ENCODE peak calls at places on chromosomes 12 and 14, in ten cellular contexts. One of them, this sample, is unnamed.

GRCh38 chr14:91127411-91127810 is 13.5 kb downstream of the DGLUCY start:
- DNase-seq in naive thymus-derived CD8-positive, alpha-beta T cell: no peak
- DNase-seq in activated T-helper 1 cell treated with anti-CD3 and anti-CD28 coated beads, Interleukin-12 subunit alpha, Interleukin-12 subunit beta, Interleukin-2, Interleukin-4 antibody, amounts not matched to agents 30 ng/mL and 10 ng/mL and 1 ng/mL, durations not matched to agents 14 hours and 24 hours and 36 hours: no peak
- DNase-seq in foreskin melanocyte: peak
- DNase-seq in activated CD4-positive, alpha-beta T cell treated with anti-CD3 and anti-CD28 coated beads for 48 hours: no peak
- DNase-seq in CD4-positive, CD25-positive, alpha-beta regulatory T cell: no peak
- DNase-seq in SK-N-DZ: no peak
- DNase-seq in RPMI7951: peak
- DNase-seq in K562: no peak
- DNase-seq in RWPE1: peak
- DNase-seq in this sample: no peak

GRCh38 chr14:22556990-22557623 is 31.9 kb downstream of the DAD1 start:
- DNase-seq in naive thymus-derived CD8-positive, alpha-beta T cell: peak
- DNase-seq in activated T-helper 1 cell treated with anti-CD3 and anti-CD28 coated beads, Interleukin-12 subunit alpha, Interleukin-12 subunit beta, Interleukin-2, Interleukin-4 antibody, amounts not matched to agents 30 ng/mL and 10 ng/mL and 1 ng/mL, durations not matched to agents 14 hours and 24 hours and 36 hours: peak
- DNase-seq in foreskin melanocyte: peak
- DNase-seq in activated CD4-positive, alpha-beta T cell treated with anti-CD3 and anti-CD28 coated beads for 48 hours: peak
- DNase-seq in CD4-positive, CD25-positive, alpha-beta regulatory T cell: peak
- DNase-seq in SK-N-DZ: peak
- DNase-seq in RPMI7951: peak
- DNase-seq in K562: peak
- DNase-seq in RWPE1: peak
- DNase-seq in this sample: peak

GRCh38 chr12:67747869-67748760 is 99.6 kb downstream of the DYRK2 start:
- DNase-seq in naive thymus-derived CD8-positive, alpha-beta T cell: no peak
- DNase-seq in activated T-helper 1 cell treated with anti-CD3 and anti-CD28 coated beads, Interleukin-12 subunit alpha, Interleukin-12 subunit beta, Interleukin-2, Interleukin-4 antibody, amounts not matched to agents 30 ng/mL and 10 ng/mL and 1 ng/mL, durations not matched to agents 14 hours and 24 hours and 36 hours: no peak
- DNase-seq in foreskin melanocyte: peak
- DNase-seq in activated CD4-positive, alpha-beta T cell treated with anti-CD3 and anti-CD28 coated beads for 48 hours: no peak
- DNase-seq in CD4-positive, CD25-positive, alpha-beta regulatory T cell: no peak
- DNase-seq in SK-N-DZ: no peak
- DNase-seq in RPMI7951: peak
- DNase-seq in K562: no peak
- DNase-seq in RWPE1: no peak
- DNase-seq in this sample: peak

GRCh38 chr14:79580908-79581307 is 630.4 kb downstream of the DIO2 start:
- DNase-seq in naive thymus-derived CD8-positive, alpha-beta T cell: no peak
- DNase-seq in activated T-helper 1 cell treated with anti-CD3 and anti-CD28 coated beads, Interleukin-12 subunit alpha, Interleukin-12 subunit beta, Interleukin-2, Interleukin-4 antibody, amounts not matched to agents 30 ng/mL and 10 ng/mL and 1 ng/mL, durations not matched to agents 14 hours and 24 hours and 36 hours: no peak
- DNase-seq in foreskin melanocyte: no peak
- DNase-seq in activated CD4-positive, alpha-beta T cell treated with anti-CD3 and anti-CD28 coated beads for 48 hours: no peak
- DNase-seq in CD4-positive, CD25-positive, alpha-beta regulatory T cell: no peak
- DNase-seq in SK-N-DZ: no peak
- DNase-seq in RPMI7951: no peak
- DNase-seq in K562: no peak
- DNase-seq in RWPE1: no peak
- DNase-seq in this sample: no peak

GRCh38 chr12:93111791-93112208 is 182.7 kb upstream of the EEA1 start:
- DNase-seq in naive thymus-derived CD8-positive, alpha-beta T cell: no peak
- DNase-seq in activated T-helper 1 cell treated with anti-CD3 and anti-CD28 coated beads, Interleukin-12 subunit alpha, Interleukin-12 subunit beta, Interleukin-2, Interleukin-4 antibody, amounts not matched to agents 30 ng/mL and 10 ng/mL and 1 ng/mL, durations not matched to agents 14 hours and 24 hours and 36 hours: no peak
- DNase-seq in foreskin melanocyte: no peak
- DNase-seq in activated CD4-positive, alpha-beta T cell treated with anti-CD3 and anti-CD28 coated beads for 48 hours: no peak
- DNase-seq in CD4-positive, CD25-positive, alpha-beta regulatory T cell: no peak
- DNase-seq in SK-N-DZ: no peak
- DNase-seq in RPMI7951: no peak
- DNase-seq in K562: no peak
- DNase-seq in RWPE1: no peak
- DNase-seq in this sample: no peak

GRCh38 chr14:77037886-77038511 is 9.5 kb upstream of the IRF2BPL start:
- DNase-seq in naive thymus-derived CD8-positive, alpha-beta T cell: no peak
- DNase-seq in activated T-helper 1 cell treated with anti-CD3 and anti-CD28 coated beads, Interleukin-12 subunit alpha, Interleukin-12 subunit beta, Interleukin-2, Interleukin-4 antibody, amounts not matched to agents 30 ng/mL and 10 ng/mL and 1 ng/mL, durations not matched to agents 14 hours and 24 hours and 36 hours: peak
- DNase-seq in foreskin melanocyte: no peak
- DNase-seq in activated CD4-positive, alpha-beta T cell treated with anti-CD3 and anti-CD28 coated beads for 48 hours: peak
- DNase-seq in CD4-positive, CD25-positive, alpha-beta regulatory T cell: no peak
- DNase-seq in SK-N-DZ: no peak
- DNase-seq in RPMI7951: peak
- DNase-seq in K562: no peak
- DNase-seq in RWPE1: no peak
- DNase-seq in this sample: peak

GRCh38 chr12:123289911-123290310 is 18.3 kb upstream of the CDK2AP1 start:
- DNase-seq in naive thymus-derived CD8-positive, alpha-beta T cell: no peak
- DNase-seq in activated T-helper 1 cell treated with anti-CD3 and anti-CD28 coated beads, Interleukin-12 subunit alpha, Interleukin-12 subunit beta, Interleukin-2, Interleukin-4 antibody, amounts not matched to agents 30 ng/mL and 10 ng/mL and 1 ng/mL, durations not matched to agents 14 hours and 24 hours and 36 hours: no peak
- DNase-seq in foreskin melanocyte: no peak
- DNase-seq in activated CD4-positive, alpha-beta T cell treated with anti-CD3 and anti-CD28 coated beads for 48 hours: no peak
- DNase-seq in CD4-positive, CD25-positive, alpha-beta regulatory T cell: no peak
- DNase-seq in SK-N-DZ: no peak
- DNase-seq in RPMI7951: no peak
- DNase-seq in K562: no peak
- DNase-seq in RWPE1: no peak
- DNase-seq in this sample: no peak

GRCh38 chr14:79356040-79356439 is 855.3 kb downstream of the DIO2 start:
- DNase-seq in naive thymus-derived CD8-positive, alpha-beta T cell: no peak
- DNase-seq in activated T-helper 1 cell treated with anti-CD3 and anti-CD28 coated beads, Interleukin-12 subunit alpha, Interleukin-12 subunit beta, Interleukin-2, Interleukin-4 antibody, amounts not matched to agents 30 ng/mL and 10 ng/mL and 1 ng/mL, durations not matched to agents 14 hours and 24 hours and 36 hours: no peak
- DNase-seq in foreskin melanocyte: no peak
- DNase-seq in activated CD4-positive, alpha-beta T cell treated with anti-CD3 and anti-CD28 coated beads for 48 hours: no peak
- DNase-seq in CD4-positive, CD25-positive, alpha-beta regulatory T cell: no peak
- DNase-seq in SK-N-DZ: no peak
- DNase-seq in RPMI7951: no peak
- DNase-seq in K562: no peak
- DNase-seq in RWPE1: no peak
- DNase-seq in this sample: no peak

GRCh38 chr12:54378791-54379400 is 5.6 kb downstream of the ZNF385A start:
- DNase-seq in naive thymus-derived CD8-positive, alpha-beta T cell: no peak
- DNase-seq in activated T-helper 1 cell treated with anti-CD3 and anti-CD28 coated beads, Interleukin-12 subunit alpha, Interleukin-12 subunit beta, Interleukin-2, Interleukin-4 antibody, amounts not matched to agents 30 ng/mL and 10 ng/mL and 1 ng/mL, durations not matched to agents 14 hours and 24 hours and 36 hours: peak
- DNase-seq in foreskin melanocyte: peak
- DNase-seq in activated CD4-positive, alpha-beta T cell treated with anti-CD3 and anti-CD28 coated beads for 48 hours: no peak
- DNase-seq in CD4-positive, CD25-positive, alpha-beta regulatory T cell: no peak
- DNase-seq in SK-N-DZ: peak
- DNase-seq in RPMI7951: peak
- DNase-seq in K562: peak
- DNase-seq in RWPE1: no peak
- DNase-seq in this sample: peak

GRCh38 chr12:104505095-104505819 is 48.5 kb downstream of the CHST11 start:
- DNase-seq in naive thymus-derived CD8-positive, alpha-beta T cell: no peak
- DNase-seq in activated T-helper 1 cell treated with anti-CD3 and anti-CD28 coated beads, Interleukin-12 subunit alpha, Interleukin-12 subunit beta, Interleukin-2, Interleukin-4 antibody, amounts not matched to agents 30 ng/mL and 10 ng/mL and 1 ng/mL, durations not matched to agents 14 hours and 24 hours and 36 hours: no peak
- DNase-seq in foreskin melanocyte: no peak
- DNase-seq in activated CD4-positive, alpha-beta T cell treated with anti-CD3 and anti-CD28 coated beads for 48 hours: no peak
- DNase-seq in CD4-positive, CD25-positive, alpha-beta regulatory T cell: no peak
- DNase-seq in SK-N-DZ: no peak
- DNase-seq in RPMI7951: no peak
- DNase-seq in K562: no peak
- DNase-seq in RWPE1: no peak
- DNase-seq in this sample: no peak

GRCh38 chr12:32993404-32993803 is 96.8 kb upstream of the PKP2 start:
- DNase-seq in naive thymus-derived CD8-positive, alpha-beta T cell: no peak
- DNase-seq in activated T-helper 1 cell treated with anti-CD3 and anti-CD28 coated beads, Interleukin-12 subunit alpha, Interleukin-12 subunit beta, Interleukin-2, Interleukin-4 antibody, amounts not matched to agents 30 ng/mL and 10 ng/mL and 1 ng/mL, durations not matched to agents 14 hours and 24 hours and 36 hours: no peak
- DNase-seq in foreskin melanocyte: no peak
- DNase-seq in activated CD4-positive, alpha-beta T cell treated with anti-CD3 and anti-CD28 coated beads for 48 hours: no peak
- DNase-seq in CD4-positive, CD25-positive, alpha-beta regulatory T cell: no peak
- DNase-seq in SK-N-DZ: no peak
- DNase-seq in RPMI7951: no peak
- DNase-seq in K562: no peak
- DNase-seq in RWPE1: no peak
- DNase-seq in this sample: no peak

GRCh38 chr12:25970916-25971674 is 12.6 kb downstream of the RASSF8 start:
- DNase-seq in naive thymus-derived CD8-positive, alpha-beta T cell: no peak
- DNase-seq in activated T-helper 1 cell treated with anti-CD3 and anti-CD28 coated beads, Interleukin-12 subunit alpha, Interleukin-12 subunit beta, Interleukin-2, Interleukin-4 antibody, amounts not matched to agents 30 ng/mL and 10 ng/mL and 1 ng/mL, durations not matched to agents 14 hours and 24 hours and 36 hours: no peak
- DNase-seq in foreskin melanocyte: no peak
- DNase-seq in activated CD4-positive, alpha-beta T cell treated with anti-CD3 and anti-CD28 coated beads for 48 hours: no peak
- DNase-seq in CD4-positive, CD25-positive, alpha-beta regulatory T cell: no peak
- DNase-seq in SK-N-DZ: no peak
- DNase-seq in RPMI7951: no peak
- DNase-seq in K562: no peak
- DNase-seq in RWPE1: no peak
- DNase-seq in this sample: no peak

GRCh38 chr12:96257550-96258392 is 63.6 kb downstream of the ELK3 start:
- DNase-seq in naive thymus-derived CD8-positive, alpha-beta T cell: no peak
- DNase-seq in activated T-helper 1 cell treated with anti-CD3 and anti-CD28 coated beads, Interleukin-12 subunit alpha, Interleukin-12 subunit beta, Interleukin-2, Interleukin-4 antibody, amounts not matched to agents 30 ng/mL and 10 ng/mL and 1 ng/mL, durations not matched to agents 14 hours and 24 hours and 36 hours: no peak
- DNase-seq in foreskin melanocyte: no peak
- DNase-seq in activated CD4-positive, alpha-beta T cell treated with anti-CD3 and anti-CD28 coated beads for 48 hours: no peak
- DNase-seq in CD4-positive, CD25-positive, alpha-beta regulatory T cell: no peak
- DNase-seq in SK-N-DZ: no peak
- DNase-seq in RPMI7951: no peak
- DNase-seq in K562: no peak
- DNase-seq in RWPE1: no peak
- DNase-seq in this sample: no peak

GRCh38 chr14:64114166-64114565 is 180.0 kb downstream of the ESR2 start:
- DNase-seq in naive thymus-derived CD8-positive, alpha-beta T cell: no peak
- DNase-seq in activated T-helper 1 cell treated with anti-CD3 and anti-CD28 coated beads, Interleukin-12 subunit alpha, Interleukin-12 subunit beta, Interleukin-2, Interleukin-4 antibody, amounts not matched to agents 30 ng/mL and 10 ng/mL and 1 ng/mL, durations not matched to agents 14 hours and 24 hours and 36 hours: no peak
- DNase-seq in foreskin melanocyte: no peak
- DNase-seq in activated CD4-positive, alpha-beta T cell treated with anti-CD3 and anti-CD28 coated beads for 48 hours: no peak
- DNase-seq in CD4-positive, CD25-positive, alpha-beta regulatory T cell: no peak
- DNase-seq in SK-N-DZ: no peak
- DNase-seq in RPMI7951: no peak
- DNase-seq in K562: no peak
- DNase-seq in RWPE1: no peak
- DNase-seq in this sample: no peak

GRCh38 chr12:57148469-57149308 is 1.3 kb upstream of the LRP1-AS start:
- DNase-seq in naive thymus-derived CD8-positive, alpha-beta T cell: no peak
- DNase-seq in activated T-helper 1 cell treated with anti-CD3 and anti-CD28 coated beads, Interleukin-12 subunit alpha, Interleukin-12 subunit beta, Interleukin-2, Interleukin-4 antibody, amounts not matched to agents 30 ng/mL and 10 ng/mL and 1 ng/mL, durations not matched to agents 14 hours and 24 hours and 36 hours: no peak
- DNase-seq in foreskin melanocyte: no peak
- DNase-seq in activated CD4-positive, alpha-beta T cell treated with anti-CD3 and anti-CD28 coated beads for 48 hours: no peak
- DNase-seq in CD4-positive, CD25-positive, alpha-beta regulatory T cell: no peak
- DNase-seq in SK-N-DZ: no peak
- DNase-seq in RPMI7951: peak
- DNase-seq in K562: no peak
- DNase-seq in RWPE1: no peak
- DNase-seq in this sample: peak

GRCh38 chr12:66187822-66188221 is 1.2 kb upstream of the IRAK3 start:
- DNase-seq in naive thymus-derived CD8-positive, alpha-beta T cell: no peak
- DNase-seq in activated T-helper 1 cell treated with anti-CD3 and anti-CD28 coated beads, Interleukin-12 subunit alpha, Interleukin-12 subunit beta, Interleukin-2, Interleukin-4 antibody, amounts not matched to agents 30 ng/mL and 10 ng/mL and 1 ng/mL, durations not matched to agents 14 hours and 24 hours and 36 hours: no peak
- DNase-seq in foreskin melanocyte: no peak
- DNase-seq in activated CD4-positive, alpha-beta T cell treated with anti-CD3 and anti-CD28 coated beads for 48 hours: no peak
- DNase-seq in CD4-positive, CD25-positive, alpha-beta regulatory T cell: no peak
- DNase-seq in SK-N-DZ: no peak
- DNase-seq in RPMI7951: no peak
- DNase-seq in K562: no peak
- DNase-seq in RWPE1: no peak
- DNase-seq in this sample: no peak

GRCh38 chr14:95388699-95389098 is 69.0 kb upstream of the CLMN start:
- DNase-seq in naive thymus-derived CD8-positive, alpha-beta T cell: no peak
- DNase-seq in activated T-helper 1 cell treated with anti-CD3 and anti-CD28 coated beads, Interleukin-12 subunit alpha, Interleukin-12 subunit beta, Interleukin-2, Interleukin-4 antibody, amounts not matched to agents 30 ng/mL and 10 ng/mL and 1 ng/mL, durations not matched to agents 14 hours and 24 hours and 36 hours: no peak
- DNase-seq in foreskin melanocyte: no peak
- DNase-seq in activated CD4-positive, alpha-beta T cell treated with anti-CD3 and anti-CD28 coated beads for 48 hours: no peak
- DNase-seq in CD4-positive, CD25-positive, alpha-beta regulatory T cell: no peak
- DNase-seq in SK-N-DZ: no peak
- DNase-seq in RPMI7951: no peak
- DNase-seq in K562: no peak
- DNase-seq in RWPE1: no peak
- DNase-seq in this sample: no peak

GRCh38 chr14:34766611-34767010 is 52.2 kb upstream of the CFL2 start:
- DNase-seq in naive thymus-derived CD8-positive, alpha-beta T cell: no peak
- DNase-seq in activated T-helper 1 cell treated with anti-CD3 and anti-CD28 coated beads, Interleukin-12 subunit alpha, Interleukin-12 subunit beta, Interleukin-2, Interleukin-4 antibody, amounts not matched to agents 30 ng/mL and 10 ng/mL and 1 ng/mL, durations not matched to agents 14 hours and 24 hours and 36 hours: no peak
- DNase-seq in foreskin melanocyte: no peak
- DNase-seq in activated CD4-positive, alpha-beta T cell treated with anti-CD3 and anti-CD28 coated beads for 48 hours: no peak
- DNase-seq in CD4-positive, CD25-positive, alpha-beta regulatory T cell: no peak
- DNase-seq in SK-N-DZ: no peak
- DNase-seq in RPMI7951: no peak
- DNase-seq in K562: no peak
- DNase-seq in RWPE1: no peak
- DNase-seq in this sample: no peak

GRCh38 chr14:102180248-102180998 is 40.7 kb downstream of the WDR20 start:
- DNase-seq in naive thymus-derived CD8-positive, alpha-beta T cell: no peak
- DNase-seq in activated T-helper 1 cell treated with anti-CD3 and anti-CD28 coated beads, Interleukin-12 subunit alpha, Interleukin-12 subunit beta, Interleukin-2, Interleukin-4 antibody, amounts not matched to agents 30 ng/mL and 10 ng/mL and 1 ng/mL, durations not matched to agents 14 hours and 24 hours and 36 hours: no peak
- DNase-seq in foreskin melanocyte: no peak
- DNase-seq in activated CD4-positive, alpha-beta T cell treated with anti-CD3 and anti-CD28 coated beads for 48 hours: no peak
- DNase-seq in CD4-positive, CD25-positive, alpha-beta regulatory T cell: no peak
- DNase-seq in SK-N-DZ: no peak
- DNase-seq in RPMI7951: no peak
- DNase-seq in K562: no peak
- DNase-seq in RWPE1: no peak
- DNase-seq in this sample: no peak

GRCh38 chr14:104102282-104102914 is 16.9 kb downstream of the ASPG start:
- DNase-seq in naive thymus-derived CD8-positive, alpha-beta T cell: no peak
- DNase-seq in activated T-helper 1 cell treated with anti-CD3 and anti-CD28 coated beads, Interleukin-12 subunit alpha, Interleukin-12 subunit beta, Interleukin-2, Interleukin-4 antibody, amounts not matched to agents 30 ng/mL and 10 ng/mL and 1 ng/mL, durations not matched to agents 14 hours and 24 hours and 36 hours: no peak
- DNase-seq in foreskin melanocyte: no peak
- DNase-seq in activated CD4-positive, alpha-beta T cell treated with anti-CD3 and anti-CD28 coated beads for 48 hours: no peak
- DNase-seq in CD4-positive, CD25-positive, alpha-beta regulatory T cell: no peak
- DNase-seq in SK-N-DZ: no peak
- DNase-seq in RPMI7951: no peak
- DNase-seq in K562: no peak
- DNase-seq in RWPE1: no peak
- DNase-seq in this sample: no peak

GRCh38 chr12:110104188-110104969 is 19.8 kb upstream of the IFT81 start:
- DNase-seq in naive thymus-derived CD8-positive, alpha-beta T cell: no peak
- DNase-seq in activated T-helper 1 cell treated with anti-CD3 and anti-CD28 coated beads, Interleukin-12 subunit alpha, Interleukin-12 subunit beta, Interleukin-2, Interleukin-4 antibody, amounts not matched to agents 30 ng/mL and 10 ng/mL and 1 ng/mL, durations not matched to agents 14 hours and 24 hours and 36 hours: no peak
- DNase-seq in foreskin melanocyte: no peak
- DNase-seq in activated CD4-positive, alpha-beta T cell treated with anti-CD3 and anti-CD28 coated beads for 48 hours: peak
- DNase-seq in CD4-positive, CD25-positive, alpha-beta regulatory T cell: no peak
- DNase-seq in SK-N-DZ: peak
- DNase-seq in RPMI7951: peak
- DNase-seq in K562: peak
- DNase-seq in RWPE1: no peak
- DNase-seq in this sample: no peak

GRCh38 chr12:42296503-42297109 is 29.3 kb downstream of the ZCRB1 start:
- DNase-seq in naive thymus-derived CD8-positive, alpha-beta T cell: no peak
- DNase-seq in activated T-helper 1 cell treated with anti-CD3 and anti-CD28 coated beads, Interleukin-12 subunit alpha, Interleukin-12 subunit beta, Interleukin-2, Interleukin-4 antibody, amounts not matched to agents 30 ng/mL and 10 ng/mL and 1 ng/mL, durations not matched to agents 14 hours and 24 hours and 36 hours: no peak
- DNase-seq in foreskin melanocyte: peak
- DNase-seq in activated CD4-positive, alpha-beta T cell treated with anti-CD3 and anti-CD28 coated beads for 48 hours: peak
- DNase-seq in CD4-positive, CD25-positive, alpha-beta regulatory T cell: peak
- DNase-seq in SK-N-DZ: peak
- DNase-seq in RPMI7951: peak
- DNase-seq in K562: peak
- DNase-seq in RWPE1: peak
- DNase-seq in this sample: peak

GRCh38 chr14:73696466-73697390 is 17.5 kb downstream of the PNMA1 start:
- DNase-seq in naive thymus-derived CD8-positive, alpha-beta T cell: no peak
- DNase-seq in activated T-helper 1 cell treated with anti-CD3 and anti-CD28 coated beads, Interleukin-12 subunit alpha, Interleukin-12 subunit beta, Interleukin-2, Interleukin-4 antibody, amounts not matched to agents 30 ng/mL and 10 ng/mL and 1 ng/mL, durations not matched to agents 14 hours and 24 hours and 36 hours: no peak
- DNase-seq in foreskin melanocyte: no peak
- DNase-seq in activated CD4-positive, alpha-beta T cell treated with anti-CD3 and anti-CD28 coated beads for 48 hours: no peak
- DNase-seq in CD4-positive, CD25-positive, alpha-beta regulatory T cell: no peak
- DNase-seq in SK-N-DZ: no peak
- DNase-seq in RPMI7951: peak
- DNase-seq in K562: no peak
- DNase-seq in RWPE1: peak
- DNase-seq in this sample: peak

GRCh38 chr12:13547283-13547682 is 350.8 kb downstream of the EMP1 start:
- DNase-seq in naive thymus-derived CD8-positive, alpha-beta T cell: no peak
- DNase-seq in activated T-helper 1 cell treated with anti-CD3 and anti-CD28 coated beads, Interleukin-12 subunit alpha, Interleukin-12 subunit beta, Interleukin-2, Interleukin-4 antibody, amounts not matched to agents 30 ng/mL and 10 ng/mL and 1 ng/mL, durations not matched to agents 14 hours and 24 hours and 36 hours: no peak
- DNase-seq in foreskin melanocyte: no peak
- DNase-seq in activated CD4-positive, alpha-beta T cell treated with anti-CD3 and anti-CD28 coated beads for 48 hours: no peak
- DNase-seq in CD4-positive, CD25-positive, alpha-beta regulatory T cell: no peak
- DNase-seq in SK-N-DZ: no peak
- DNase-seq in RPMI7951: no peak
- DNase-seq in K562: no peak
- DNase-seq in RWPE1: no peak
- DNase-seq in this sample: no peak

GRCh38 chr12:4825139-4825858 is 84.4 kb upstream of the KCNA1 start:
- DNase-seq in naive thymus-derived CD8-positive, alpha-beta T cell: no peak
- DNase-seq in activated T-helper 1 cell treated with anti-CD3 and anti-CD28 coated beads, Interleukin-12 subunit alpha, Interleukin-12 subunit beta, Interleukin-2, Interleukin-4 antibody, amounts not matched to agents 30 ng/mL and 10 ng/mL and 1 ng/mL, durations not matched to agents 14 hours and 24 hours and 36 hours: no peak
- DNase-seq in foreskin melanocyte: no peak
- DNase-seq in activated CD4-positive, alpha-beta T cell treated with anti-CD3 and anti-CD28 coated beads for 48 hours: no peak
- DNase-seq in CD4-positive, CD25-positive, alpha-beta regulatory T cell: peak
- DNase-seq in SK-N-DZ: no peak
- DNase-seq in RPMI7951: no peak
- DNase-seq in K562: no peak
- DNase-seq in RWPE1: no peak
- DNase-seq in this sample: no peak

GRCh38 chr14:23308721-23309445 is 2.2 kb downstream of the BCL2L2 start:
- DNase-seq in naive thymus-derived CD8-positive, alpha-beta T cell: no peak
- DNase-seq in activated T-helper 1 cell treated with anti-CD3 and anti-CD28 coated beads, Interleukin-12 subunit alpha, Interleukin-12 subunit beta, Interleukin-2, Interleukin-4 antibody, amounts not matched to agents 30 ng/mL and 10 ng/mL and 1 ng/mL, durations not matched to agents 14 hours and 24 hours and 36 hours: no peak
- DNase-seq in foreskin melanocyte: no peak
- DNase-seq in activated CD4-positive, alpha-beta T cell treated with anti-CD3 and anti-CD28 coated beads for 48 hours: no peak
- DNase-seq in CD4-positive, CD25-positive, alpha-beta regulatory T cell: no peak
- DNase-seq in SK-N-DZ: no peak
- DNase-seq in RPMI7951: no peak
- DNase-seq in K562: no peak
- DNase-seq in RWPE1: no peak
- DNase-seq in this sample: no peak

GRCh38 chr12:66637693-66638301 is 41.1 kb downstream of the GRIP1 start:
- DNase-seq in naive thymus-derived CD8-positive, alpha-beta T cell: no peak
- DNase-seq in activated T-helper 1 cell treated with anti-CD3 and anti-CD28 coated beads, Interleukin-12 subunit alpha, Interleukin-12 subunit beta, Interleukin-2, Interleukin-4 antibody, amounts not matched to agents 30 ng/mL and 10 ng/mL and 1 ng/mL, durations not matched to agents 14 hours and 24 hours and 36 hours: no peak
- DNase-seq in foreskin melanocyte: no peak
- DNase-seq in activated CD4-positive, alpha-beta T cell treated with anti-CD3 and anti-CD28 coated beads for 48 hours: no peak
- DNase-seq in CD4-positive, CD25-positive, alpha-beta regulatory T cell: no peak
- DNase-seq in SK-N-DZ: no peak
- DNase-seq in RPMI7951: no peak
- DNase-seq in K562: no peak
- DNase-seq in RWPE1: no peak
- DNase-seq in this sample: no peak

GRCh38 chr12:57476993-57477709 is 2.5 kb downstream of the ARHGAP9 start:
- DNase-seq in naive thymus-derived CD8-positive, alpha-beta T cell: no peak
- DNase-seq in activated T-helper 1 cell treated with anti-CD3 and anti-CD28 coated beads, Interleukin-12 subunit alpha, Interleukin-12 subunit beta, Interleukin-2, Interleukin-4 antibody, amounts not matched to agents 30 ng/mL and 10 ng/mL and 1 ng/mL, durations not matched to agents 14 hours and 24 hours and 36 hours: no peak
- DNase-seq in foreskin melanocyte: no peak
- DNase-seq in activated CD4-positive, alpha-beta T cell treated with anti-CD3 and anti-CD28 coated beads for 48 hours: no peak
- DNase-seq in CD4-positive, CD25-positive, alpha-beta regulatory T cell: peak
- DNase-seq in SK-N-DZ: no peak
- DNase-seq in RPMI7951: no peak
- DNase-seq in K562: no peak
- DNase-seq in RWPE1: no peak
- DNase-seq in this sample: no peak

This sample was measured in EL.